ENCODE peak calls at places on chromosomes 5 and 9, in seven cellular contexts. Y is activated effector memory CD4-positive, alpha-beta T cell treated with Interleukin-2 at 50 U/mL for 16 hours; G is NCI-H2081; O is ecto neural progenitor cell; P is fibroblast of the conjunctiva; R is osteocyte; J is esophagus squamous epithelium. S is an unnamed sample.

GRCh38 chr5:135973323-135974018 is 18.7 kb upstream of the LECT2 start:
- DNase-seq in Y (no peak), G (no peak), O (no peak), P (peak), R (no peak), J (no peak), S (no peak)

GRCh38 chr5:122877518-122877917 is 32.1 kb downstream of the SNX24 start:
- DNase-seq in Y (no peak), G (no peak), O (no peak), P (no peak), R (no peak), J (no peak), S (no peak)

GRCh38 chr5:180631549-180632392 is 17.6 kb downstream of the FLT4 start:
- DNase-seq in Y (no peak), G (no peak), O (no peak), P (no peak), R (no peak), J (no peak), S (no peak)

GRCh38 chr9:107246259-107247254 is 36.5 kb upstream of the RAD23B start:
- DNase-seq in Y (no peak), G (no peak), O (no peak), P (no peak), R (no peak), J (no peak), S (no peak)

GRCh38 chr5:168696611-168697010 is 117.4 kb upstream of the PANK3 start:
- DNase-seq in Y (no peak), G (no peak), O (no peak), P (no peak), R (no peak), J (no peak), S (no peak)

GRCh38 chr9:34717996-34718614 is 8.2 kb upstream of the CCL21 start:
- DNase-seq in Y (no peak), G (no peak), O (no peak), P (no peak), R (peak), J (no peak), S (no peak)

GRCh38 chr9:127968717-127969383 is 11.9 kb downstream of the EEIG1 start:
- DNase-seq in Y (no peak), G (peak), O (no peak), P (peak), R (no peak), J (no peak), S (no peak)

GRCh38 chr5:34415559-34416198 is 240.4 kb upstream of the RAI14 start:
- DNase-seq in Y (no peak), G (no peak), O (no peak), P (no peak), R (no peak), J (no peak), S (no peak)

GRCh38 chr5:176985516-176985915 is 21.1 kb downstream of the UIMC1 start:
- DNase-seq in Y (peak), G (no peak), O (no peak), P (no peak), R (no peak), J (no peak), S (no peak)

GRCh38 chr9:2120926-2121689 is 106.0 kb downstream of the SMARCA2 start:
- DNase-seq in Y (no peak), G (no peak), O (no peak), P (no peak), R (no peak), J (no peak), S (no peak)

GRCh38 chr9:127308559-127309429 is 44.2 kb downstream of the GARNL3 start:
- DNase-seq in Y (no peak), G (no peak), O (no peak), P (peak), R (no peak), J (no peak), S (no peak)

GRCh38 chr5:113153512-113154097 is 177.0 kb downstream of the DCP2 start:
- DNase-seq in Y (no peak), G (no peak), O (no peak), P (peak), R (no peak), J (no peak), S (no peak)

GRCh38 chr5:37208883-37209808 is 40.0 kb downstream of the CPLANE1 start:
- DNase-seq in Y (no peak), G (no peak), O (no peak), P (peak), R (no peak), J (no peak), S (no peak)

GRCh38 chr9:96186601-96187011 is 115.4 kb downstream of the HSD17B3 start:
- DNase-seq in Y (no peak), G (no peak), O (peak), P (no peak), R (no peak), J (no peak), S (no peak)

GRCh38 chr9:13111778-13112177 is 167.7 kb downstream of the MPDZ start:
- DNase-seq in Y (no peak), G (no peak), O (no peak), P (no peak), R (no peak), J (no peak), S (no peak)